ENCODE peak calls at places on chromosomes 4 and X, in seven cellular contexts. M is activated CD4-positive, alpha-beta T cell treated with anti-CD3 and anti-CD28 coated beads, Interleukin-2, amount 50 U/mL, for 1 hour; R is AG08396; H is astrocyte of the spinal cord; K is GOT3; X is A549; I is M059J. N is an unnamed sample.

GRCh38 chr4:150038335-150039076 is 39.7 kb upstream of the DCLK2 start:
- DNase-seq in M (no peak), H (no peak), K (no peak), I (no peak), X (no peak), R (no peak), N (no peak)

GRCh38 chr4:40479378-40479777 is 144.2 kb downstream of the CHRNA9 start:
- DNase-seq in M (no peak), I (no peak), R (no peak), X (no peak), H (no peak), K (no peak), N (no peak)

GRCh38 chr4:42768125-42768748 is 111.3 kb upstream of the ATP8A1 start:
- DNase-seq in I (no peak), R (no peak), M (no peak), H (no peak), X (no peak), K (no peak), N (no peak)

GRCh38 chr4:165198329-165198728 is 9.0 kb upstream of the KLHL2 start:
- DNase-seq in H (no peak), X (no peak), M (no peak), I (peak), R (no peak), K (no peak), N (no peak)

GRCh38 chr4:152565338-152565737 is 29.4 kb upstream of the FBXW7 start:
- DNase-seq in R (no peak), M (no peak), I (no peak), X (no peak), K (no peak), H (no peak), N (no peak)

GRCh38 chr4:139809207-139810157 is 143.9 kb downstream of the MGST2 start:
- DNase-seq in M (no peak), X (no peak), H (no peak), K (no peak), R (no peak), I (no peak), N (no peak)

GRCh38 chrX:113297456-113297855 is 456.8 kb upstream of the AMOT start:
- DNase-seq in X (no peak), R (no peak), H (no peak), I (no peak), M (no peak), K (no peak), N (peak)

GRCh38 chrX:6041630-6042029 is 187.0 kb downstream of the NLGN4X start:
- DNase-seq in M (no peak), H (peak), R (no peak), K (no peak), I (no peak), X (no peak), N (peak)

GRCh38 chrX:1824855-1825254 is 210.0 kb downstream of the ASMT start:
- DNase-seq in I (no peak), K (no peak), H (no peak), M (no peak), X (no peak), R (no peak), N (no peak)

GRCh38 chr4:119059221-119059620 is 76.4 kb upstream of the MYOZ2 start:
- DNase-seq in R (no peak), H (no peak), X (no peak), M (no peak), I (no peak), K (no peak), N (no peak)

GRCh38 chrX:2417205-2417604 is 83.6 kb downstream of the DHRSX start:
- DNase-seq in H (no peak), I (no peak), K (no peak), R (no peak), X (no peak), M (no peak), N (no peak)

GRCh38 chr4:78784255-78784654 is 8.1 kb downstream of the BMP2K start:
- DNase-seq in H (peak), X (no peak), R (peak), I (peak), M (no peak), K (no peak), N (peak)

GRCh38 chr4:1105662-1106061 is 7.7 kb downstream of the RNF212 start:
- DNase-seq in X (no peak), I (no peak), K (no peak), R (no peak), H (no peak), M (no peak), N (peak)

GRCh38 chrX:109927663-109928273 is 75.1 kb upstream of the TMEM164 start:
- DNase-seq in H (no peak), K (no peak), X (no peak), I (no peak), M (no peak), R (no peak), N (no peak)

GRCh38 chrX:18389968-18390367 is 35.4 kb upstream of the CDKL5 start:
- DNase-seq in H (no peak), R (no peak), K (no peak), X (peak), I (no peak), M (no peak), N (no peak)

GRCh38 chr4:122827258-122827887 is 742 bp downstream of the FGF2 start:
- DNase-seq in X (no peak), K (no peak), I (peak), H (peak), M (no peak), R (peak), N (peak)

GRCh38 chr4:145230726-145231125 is 50.3 kb upstream of the OTUD4 start:
- DNase-seq in H (no peak), I (no peak), M (no peak), R (no peak), X (no peak), K (no peak), N (peak)

GRCh38 chr4:16609170-16609758 is 289.2 kb downstream of the LDB2 start:
- DNase-seq in K (no peak), I (no peak), X (no peak), R (no peak), M (no peak), H (no peak), N (no peak)

GRCh38 chrX:116384406-116384805 is 52.0 kb upstream of the SLC6A14 start:
- DNase-seq in K (no peak), M (no peak), H (no peak), I (no peak), R (no peak), X (peak), N (peak)

GRCh38 chr4:118948545-118949144 is 60.0 kb downstream of the SYNPO2 start:
- DNase-seq in R (no peak), X (no peak), M (no peak), K (no peak), H (no peak), I (no peak), N (peak)